ENCODE peak calls at places on chromosomes 6 and 20, in seven cellular contexts. U is Peyer's patch, I is neuronal stem cell, W is pancreas, O is colonic mucosa, X is upper lobe of right lung, P is HCT116. Y is an unnamed sample.

GRCh38 chr6:47483853-47484546 is 6.4 kb downstream of the CD2AP start:
- DNase-seq in I (no peak), O (no peak), P (no peak), X (no peak), W (no peak), U (no peak), Y (peak; percentile 53)

GRCh38 chr6:68575765-68576439 is 59.2 kb upstream of the ADGRB3 start:
- DNase-seq in O (no peak), I (no peak), W (no peak), U (no peak), P (no peak), X (peak; percentile 59), Y (no peak)

GRCh38 chr6:87407531-87407895 is 259 bp upstream of the CFAP206 start:
- DNase-seq in P (peak; percentile 12), I (no peak), O (no peak), U (no peak), X (no peak), W (no peak), Y (no peak)

GRCh38 chr6:10759884-10760329 is 12.3 kb downstream of the TMEM14B start:
- DNase-seq in W (peak; percentile 20), I (no peak), U (no peak), O (no peak), P (peak; percentile 78), X (no peak), Y (peak; percentile 95)

GRCh38 chr6:115811511-115811910 is 249.2 kb downstream of the FRK start:
- DNase-seq in P (no peak), U (no peak), O (no peak), W (no peak), X (no peak), I (no peak), Y (no peak)

GRCh38 chr6:111484655-111484974 is 1.6 kb upstream of the REV3L start:
- DNase-seq in X (no peak), U (no peak), O (no peak), P (no peak), W (no peak), I (no peak), Y (no peak)

GRCh38 chr6:148747145-148747492 is 289 bp downstream of the UST start:
- DNase-seq in W (peak; percentile 71), I (peak; percentile 54), O (peak; percentile 46), P (no peak), U (peak; percentile 51), X (peak; percentile 82), Y (no peak)

GRCh38 chr6:158816329-158816728 is 2.8 kb downstream of the EZR start:
- DNase-seq in O (no peak), P (no peak), X (no peak), U (peak; percentile 33), I (no peak), W (no peak), Y (no peak)

GRCh38 chr6:153129873-153130514 is 1.1 kb downstream of the RGS17 start:
- DNase-seq in P (no peak), X (no peak), W (no peak), I (peak; percentile 14), U (no peak), O (no peak), Y (no peak)

GRCh38 chr20:20441259-20441658 is 73.4 kb downstream of the INSM1 start:
- DNase-seq in U (no peak), W (no peak), O (peak; percentile 29), X (no peak), I (no peak), P (no peak), Y (no peak)

GRCh38 chr20:4972506-4973251 is 28.6 kb downstream of the SLC23A2 start:
- DNase-seq in U (no peak), W (no peak), X (no peak), O (no peak), I (no peak), P (no peak), Y (no peak)

GRCh38 chr6:96391776-96392175 is 129.8 kb upstream of the UFL1 start:
- DNase-seq in O (no peak), W (peak; percentile 23), U (no peak), X (no peak), I (peak; percentile 80), P (no peak), Y (no peak)

GRCh38 chr20:31712112-31712553 is 10.5 kb downstream of the BCL2L1 start:
- DNase-seq in I (no peak), U (no peak), X (no peak), P (no peak), W (no peak), O (peak; percentile 47), Y (no peak)

GRCh38 chr6:84282566-84282965 is 55.1 kb upstream of the CEP162 start:
- DNase-seq in I (no peak), W (no peak), X (peak; percentile 67), P (no peak), U (no peak), O (no peak), Y (no peak)

GRCh38 chr20:41005361-41005729 is 23.3 kb upstream of the TOP1 start:
- DNase-seq in W (peak; percentile 84), O (peak; percentile 91), U (no peak), P (peak; percentile 74), X (peak; percentile 86), I (no peak), Y (peak; percentile 91)

GRCh38 chr20:34894723-34895122 is 18.3 kb downstream of the ACSS2 start:
- DNase-seq in U (no peak), W (no peak), O (no peak), X (no peak), I (no peak), P (no peak), Y (no peak)

GRCh38 chr20:20417891-20418676 is 50.2 kb downstream of the INSM1 start:
- DNase-seq in W (no peak), X (no peak), P (no peak), O (no peak), U (peak; percentile 48), I (no peak), Y (no peak)

GRCh38 chr6:113734886-113735481 is 122.2 kb upstream of the MARCKS start:
- DNase-seq in U (no peak), O (no peak), W (no peak), I (no peak), P (no peak), X (no peak), Y (peak; percentile 25)

GRCh38 chr6:134531611-134532010 is 213.7 kb upstream of the SGK1 start:
- DNase-seq in W (no peak), X (no peak), U (no peak), P (no peak), I (no peak), O (no peak), Y (no peak)

GRCh38 chr6:97203343-97203742 is 79.7 kb downstream of the MMS22L start:
- DNase-seq in I (no peak), W (no peak), X (no peak), P (no peak), O (no peak), U (no peak), Y (no peak)

GRCh38 chr6:16391451-16391912 is 153.1 kb downstream of the GMPR start:
- DNase-seq in O (no peak), W (no peak), U (no peak), P (no peak), X (no peak), I (no peak), Y (no peak)

GRCh38 chr6:93337772-93338394 is 81.5 kb downstream of the EPHA7 start:
- DNase-seq in U (no peak), O (no peak), P (no peak), W (no peak), X (no peak), I (no peak), Y (no peak)

GRCh38 chr6:146700078-146700686 is 101.4 kb downstream of the ADGB start:
- DNase-seq in W (peak; percentile 69), U (peak; percentile 25), I (peak; percentile 44), P (peak; percentile 64), X (no peak), O (peak; percentile 86), Y (peak; percentile 32)

GRCh38 chr20:38973546-38974120 is 11.5 kb downstream of the DHX35 start:
- DNase-seq in X (no peak), O (no peak), P (no peak), I (no peak), U (no peak), W (no peak), Y (no peak)

DNA sequence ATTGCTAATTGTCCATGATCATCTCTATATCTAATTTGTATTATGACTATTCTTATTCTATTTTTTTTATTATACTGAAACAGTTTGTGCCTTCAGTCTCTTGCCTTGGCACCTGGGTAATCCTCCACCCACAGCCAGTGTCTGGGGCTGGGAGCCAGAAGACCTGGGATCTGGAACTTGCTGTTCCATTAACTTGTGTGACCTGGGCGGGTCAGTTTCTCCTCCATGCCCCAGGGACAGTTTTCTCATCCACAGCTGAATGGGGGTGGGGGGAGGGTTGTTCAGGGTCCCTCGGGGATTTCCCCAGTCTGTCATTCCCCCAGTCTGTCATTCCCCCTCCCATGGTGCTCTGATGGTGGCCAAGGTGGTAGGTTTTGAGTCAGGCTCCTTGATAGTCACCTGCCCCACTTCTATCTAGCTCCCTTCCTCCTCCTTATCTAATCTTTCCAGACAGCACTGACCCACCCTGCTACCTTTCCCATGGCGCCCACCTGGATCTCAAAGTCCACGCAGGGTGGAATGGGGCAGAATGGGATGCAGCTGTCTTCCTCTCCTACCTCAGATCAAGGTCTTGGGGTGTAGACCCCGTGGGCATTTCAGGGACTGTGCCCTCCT is 11.0 kb downstream of the ITPR3 start:
- DNase-seq in I (no peak), W (no peak), O (no peak), X (no peak), U (no peak), P (no peak), Y (no peak)
- H3K4me1 ChIP-seq in I (peaks cover 11% of the 10 kb centered on the region), W (no peaks in the 10 kb centered on the region), O (peaks cover 34% of the 10 kb centered on the region), X (peaks cover 48% of the 10 kb centered on the region), U (peaks cover 33% of the 10 kb centered on the region), P (peaks cover 18% of the 10 kb centered on the region), Y (peaks cover 32% of the 10 kb centered on the region)

DNA sequence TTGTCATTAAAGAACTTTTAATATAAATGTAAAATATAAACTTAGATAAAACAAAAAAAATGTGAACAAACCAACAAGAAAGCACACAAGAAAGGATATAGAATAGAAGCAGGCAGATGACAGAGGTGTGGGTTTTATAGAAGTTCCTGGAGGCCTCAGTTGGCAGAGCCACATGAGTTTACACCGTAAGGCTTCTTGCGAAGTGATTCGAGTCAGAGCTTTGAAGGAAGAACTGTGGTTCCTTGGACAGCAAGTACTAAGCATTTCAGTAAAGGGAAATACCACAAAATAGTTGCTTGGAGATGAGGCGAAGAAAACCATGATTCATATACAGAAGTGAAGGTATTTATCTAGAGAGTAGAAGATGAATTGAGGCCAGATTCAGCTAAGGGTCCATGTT is 207.9 kb upstream of the EYA4 start:
- DNase-seq in O (no peak), W (no peak), X (no peak), U (no peak), I (no peak), P (no peak), Y (no peak)
- H3K4me1 ChIP-seq in O (no peaks in the 10 kb centered on the region), W (no peaks in the 10 kb centered on the region), X (no peaks in the 10 kb centered on the region), U (no peaks in the 10 kb centered on the region), I (no peaks in the 10 kb centered on the region), P (no peaks in the 10 kb centered on the region), Y (no peaks in the 10 kb centered on the region)

DNA sequence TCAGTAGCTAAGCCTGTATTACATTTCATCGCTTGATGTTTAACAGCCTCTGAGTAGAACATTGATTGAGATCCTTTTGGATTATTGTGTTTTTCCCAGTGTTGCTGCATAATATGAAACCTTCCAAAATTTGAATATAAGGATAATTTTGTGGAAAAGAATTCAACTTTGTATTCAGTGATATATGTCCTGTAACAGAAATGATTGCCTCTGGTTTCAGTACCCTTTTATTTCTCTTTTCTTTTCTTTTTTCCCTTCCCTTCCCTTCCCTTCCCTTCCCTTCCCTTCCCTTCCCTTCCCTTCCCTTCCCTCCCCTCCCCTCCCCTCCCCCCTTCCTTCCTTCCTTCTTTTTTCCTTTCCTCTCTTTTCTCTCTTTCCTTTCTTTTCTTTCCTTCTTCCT is 74.6 kb downstream of the UTRN start:
- DNase-seq in U (no peak), W (no peak), I (no peak), P (no peak), O (no peak), X (no peak), Y (no peak)
- H3K4me1 ChIP-seq in U (no peaks in the 10 kb centered on the region), W (peaks cover 24% of the 10 kb centered on the region), I (no peaks in the 10 kb centered on the region), P (peaks cover 29% of the 10 kb centered on the region), O (no peaks in the 10 kb centered on the region), X (peaks cover 49% of the 10 kb centered on the region), Y (no peaks in the 10 kb centered on the region)

GRCh38 chr20:55953201-55953600 is 52.1 kb downstream of the CBLN4 start:
- DNase-seq in I (no peak), O (no peak), P (no peak), W (no peak), X (no peak), U (no peak), Y (peak; percentile 90)
- H3K4me1 ChIP-seq in I (no peaks in the 10 kb centered on the region), O (no peaks in the 10 kb centered on the region), P (no peaks in the 10 kb centered on the region), W (no peaks in the 10 kb centered on the region), X (peaks cover 12% of the 10 kb centered on the region), U (no peaks in the 10 kb centered on the region), Y (peaks cover 5% of the 10 kb centered on the region)

Y was measured in foreskin keratinocyte.